ENCODE peak calls at places on chromosomes 12 and 14, in ten cellular contexts. E, Q, T, I, J, D, B, Y, G and U are unnamed samples.
A peak's percentile ranks its signal among the peaks of the same experiment; 100 is the strongest.

GRCh38 chr14:93330609-93331000 is 2.2 kb downstream of the BTBD7 start:
- DNase-seq in E (no peak), Q (no peak), T (no peak), I (no peak), J (no peak), D (no peak), B (no peak), Y (no peak), G (no peak), U (no peak)

GRCh38 chr14:76861574-76862255 is 35.5 kb downstream of the LRRC74A start:
- DNase-seq in E (no peak), Q (no peak), T (no peak), I (no peak), J (no peak), D (no peak), B (no peak), Y (no peak), G (no peak), U (no peak)

GRCh38 chr12:92927436-92928116 is 1.5 kb downstream of the EEA1 start:
- DNase-seq in E (no peak), Q (no peak), T (no peak), I (no peak), J (peak; percentile 37), D (no peak), B (no peak), Y (no peak), G (no peak), U (no peak)

GRCh38 chr12:5648692-5649338 is 216.9 kb downstream of the NTF3 start:
- DNase-seq in E (no peak), Q (no peak), T (peak; percentile 16), I (no peak), J (peak; percentile 14), D (peak; percentile 79), B (peak; percentile 14), Y (peak; percentile 43), G (no peak), U (no peak)

GRCh38 chr14:34161351-34162169 is 210.7 kb upstream of the EGLN3 start:
- DNase-seq in E (no peak), Q (no peak), T (no peak), I (no peak), J (no peak), D (no peak), B (no peak), Y (no peak), G (no peak), U (no peak)

GRCh38 chr12:50041461-50041860 is 15.9 kb upstream of the ASIC1 start:
- DNase-seq in E (no peak), Q (no peak), T (no peak), I (no peak), J (no peak), D (no peak), B (no peak), Y (no peak), G (no peak), U (no peak)

GRCh38 chr14:102523200-102524025 is 13.8 kb upstream of the ANKRD9 start:
- DNase-seq in E (no peak), Q (no peak), T (no peak), I (no peak), J (no peak), D (peak; percentile 69), B (peak; percentile 85), Y (no peak), G (no peak), U (no peak)

GRCh38 chr14:104135121-104135903 is 3.1 kb upstream of the KIF26A start:
- DNase-seq in E (peak; percentile 3), Q (no peak), T (no peak), I (no peak), J (no peak), D (no peak), B (no peak), Y (no peak), G (no peak), U (no peak)

GRCh38 chr14:100771121-100771800 is 44.6 kb downstream of the DLK1 start:
- DNase-seq in E (no peak), Q (no peak), T (no peak), I (no peak), J (no peak), D (no peak), B (no peak), Y (no peak), G (no peak), U (no peak)

GRCh38 chr12:47302111-47302597 is 222.4 kb upstream of the AMIGO2 start:
- DNase-seq in E (no peak), Q (no peak), T (no peak), I (peak; percentile 39), J (no peak), D (no peak), B (no peak), Y (no peak), G (no peak), U (no peak)

GRCh38 chr12:38669530-38669929 is 235.9 kb downstream of the CPNE8 start:
- DNase-seq in E (no peak), Q (no peak), T (no peak), I (no peak), J (no peak), D (no peak), B (no peak), Y (no peak), G (no peak), U (no peak)

GRCh38 chr12:52341066-52341580 is 19.9 kb upstream of the KRT83 start:
- DNase-seq in E (no peak), Q (no peak), T (no peak), I (no peak), J (no peak), D (no peak), B (no peak), Y (no peak), G (no peak), U (no peak)

GRCh38 chr12:71440393-71441349 is 1.1 kb downstream of the LGR5 start:
- DNase-seq in E (no peak), Q (no peak), T (no peak), I (no peak), J (no peak), D (peak; percentile 19), B (no peak), Y (no peak), G (no peak), U (no peak)

GRCh38 chr14:92586001-92586947 is 72.7 kb downstream of the RIN3 start:
- DNase-seq in E (peak; percentile 29), Q (no peak), T (peak; percentile 38), I (no peak), J (peak; percentile 84), D (no peak), B (no peak), Y (no peak), G (no peak), U (no peak)

GRCh38 chr14:50260072-50260471 is 28.7 kb upstream of the SOS2 start:
- DNase-seq in E (no peak), Q (no peak), T (no peak), I (no peak), J (no peak), D (no peak), B (no peak), Y (no peak), G (no peak), U (no peak)

GRCh38 chr14:30550335-30550734 is 8.6 kb upstream of the G2E3 start:
- DNase-seq in E (no peak), Q (no peak), T (no peak), I (no peak), J (no peak), D (no peak), B (no peak), Y (no peak), G (no peak), U (no peak)

GRCh38 chr14:34165847-34166340 is 215.0 kb upstream of the EGLN3 start:
- DNase-seq in E (no peak), Q (no peak), T (no peak), I (no peak), J (no peak), D (no peak), B (no peak), Y (no peak), G (no peak), U (no peak)

GRCh38 chr12:11730299-11731041 is 81.0 kb downstream of the ETV6 start:
- DNase-seq in E (no peak), Q (peak; percentile 84), T (no peak), I (no peak), J (no peak), D (peak; percentile 53), B (peak; percentile 0), Y (no peak), G (no peak), U (no peak)

GRCh38 chr12:111937429-111937828 is 75.5 kb downstream of the TMEM116 start:
- DNase-seq in E (no peak), Q (no peak), T (no peak), I (no peak), J (no peak), D (no peak), B (no peak), Y (no peak), G (no peak), U (no peak)

GRCh38 chr14:23307687-23308644 is 1.3 kb downstream of the BCL2L2 start:
- DNase-seq in E (no peak), Q (no peak), T (no peak), I (no peak), J (no peak), D (no peak), B (no peak), Y (no peak), G (no peak), U (no peak)

GRCh38 chr14:97802430-97802829 is 1005.2 kb downstream of the VRK1 start:
- DNase-seq in E (no peak), Q (no peak), T (no peak), I (no peak), J (no peak), D (no peak), B (no peak), Y (no peak), G (no peak), U (no peak)

GRCh38 chr14:104723651-104724406 is at the start of gene ADSS1:
- DNase-seq in E (peak; percentile 44), Q (peak; percentile 69), T (peak; percentile 81), I (no peak), J (no peak), D (peak; percentile 79), B (no peak), Y (peak; percentile 65), G (peak; percentile 49), U (no peak)